ENCODE peak calls at places on chromosomes 16 and 17, in six cellular contexts. L is right atrium auricular region, C is BE2C, M is AG10803, Y is fibroblast of pulmonary artery, P is H9. U is an unnamed sample.
A peak's percentile ranks its signal among the peaks of the same experiment; 100 is the strongest.

GRCh38 chr17:32515677-32516383 is 29.0 kb downstream of the CDK5R1 start:
- DNase-seq in L (no peak), C (no peak), M (no peak), Y (no peak), P (no peak), U (no peak)

GRCh38 chr17:8163978-8164814 is 1.4 kb upstream of the VAMP2 start:
- DNase-seq in L (peak; percentile 91), C (no peak), M (peak; percentile 65), Y (peak; percentile 55), P (peak; percentile 72), U (no peak)

GRCh38 chr17:41800601-41801373 is 11.0 kb downstream of the P3H4 start:
- DNase-seq in L (no peak), C (no peak), M (peak; percentile 65), Y (peak; percentile 44), P (peak; percentile 100), U (no peak)

GRCh38 chr17:30996481-30996880 is 25.6 kb downstream of the RNF135 start:
- DNase-seq in L (no peak), C (no peak), M (no peak), Y (no peak), P (no peak), U (no peak)

GRCh38 chr17:80991645-80992076 is at the start of gene CHMP6:
- DNase-seq in L (no peak), C (peak; percentile 79), M (peak; percentile 78), Y (peak; percentile 79), P (peak; percentile 77), U (peak; percentile 66)

GRCh38 chr17:34673995-34674900 is 94.9 kb downstream of the TMEM132E start:
- DNase-seq in L (peak; percentile 23), C (no peak), M (no peak), Y (no peak), P (no peak), U (no peak)

GRCh38 chr16:9695152-9695551 is 487.1 kb downstream of the GRIN2A start:
- DNase-seq in L (no peak), C (no peak), M (no peak), Y (no peak), P (no peak), U (no peak)

GRCh38 chr17:13024033-13024432 is 6.2 kb upstream of the ELAC2 start:
- DNase-seq in L (no peak), C (no peak), M (no peak), Y (no peak), P (no peak), U (no peak)

GRCh38 chr16:65490296-65490695 is 368.4 kb upstream of the CDH11 start:
- DNase-seq in L (no peak), C (no peak), M (no peak), Y (no peak), P (no peak), U (no peak)

GRCh38 chr17:83136931-83137330 is 57.5 kb downstream of the METRNL start:
- DNase-seq in L (no peak), C (no peak), M (no peak), Y (no peak), P (peak; percentile 25), U (no peak)

GRCh38 chr16:83969771-83970429 is 1.9 kb downstream of the NECAB2 start:
- DNase-seq in L (no peak), C (no peak), M (no peak), Y (no peak), P (no peak), U (no peak)

GRCh38 chr17:17682293-17682736 is 1.1 kb downstream of the RAI1 start:
- DNase-seq in L (no peak), C (peak; percentile 26), M (peak; percentile 50), Y (no peak), P (no peak), U (peak; percentile 29)

GRCh38 chr17:16873654-16874035 is 98.3 kb downstream of the TNFRSF13B start:
- DNase-seq in L (no peak), C (no peak), M (no peak), Y (no peak), P (peak; percentile 26), U (no peak)

GRCh38 chr17:22304667-22305303 is 612.5 kb downstream of the KCNJ18 start:
- DNase-seq in L (no peak), C (no peak), M (no peak), Y (no peak), P (no peak), U (no peak)

GRCh38 chr16:87692756-87693155 is 73.0 kb downstream of the KLHDC4 start:
- DNase-seq in L (no peak), C (no peak), M (no peak), Y (no peak), P (no peak), U (no peak)

GRCh38 chr16:8949536-8950418 is 13.9 kb downstream of the USP7 start:
- DNase-seq in L (no peak), C (no peak), M (no peak), Y (no peak), P (no peak), U (no peak)

GRCh38 chr17:80096531-80097306 is 4.7 kb upstream of the GAA start:
- DNase-seq in L (no peak), C (peak; percentile 46), M (no peak), Y (no peak), P (no peak), U (no peak)

GRCh38 chr16:85296859-85297698 is 184.8 kb upstream of the CIBAR2 start:
- DNase-seq in L (no peak), C (peak; percentile 58), M (peak; percentile 29), Y (peak; percentile 22), P (peak; percentile 67), U (peak; percentile 57)

GRCh38 chr17:51224615-51225262 is 35.1 kb downstream of the MBTD1 start:
- DNase-seq in L (no peak), C (no peak), M (no peak), Y (no peak), P (no peak), U (no peak)

GRCh38 chr17:37824534-37825485 is 80.0 kb upstream of the HNF1B start:
- DNase-seq in L (no peak), C (no peak), M (peak; percentile 81), Y (peak; percentile 75), P (peak; percentile 84), U (no peak)

GRCh38 chr17:81049372-81049911 is 14.5 kb downstream of the BAIAP2 start:
- DNase-seq in L (no peak), C (no peak), M (no peak), Y (no peak), P (no peak), U (no peak)

GRCh38 chr17:76557368-76558209 is 17.7 kb downstream of the PRCD start:
- DNase-seq in L (peak; percentile 96), C (peak; percentile 98), M (peak; percentile 95), Y (peak; percentile 98), P (peak; percentile 99), U (peak; percentile 98)

DNA sequence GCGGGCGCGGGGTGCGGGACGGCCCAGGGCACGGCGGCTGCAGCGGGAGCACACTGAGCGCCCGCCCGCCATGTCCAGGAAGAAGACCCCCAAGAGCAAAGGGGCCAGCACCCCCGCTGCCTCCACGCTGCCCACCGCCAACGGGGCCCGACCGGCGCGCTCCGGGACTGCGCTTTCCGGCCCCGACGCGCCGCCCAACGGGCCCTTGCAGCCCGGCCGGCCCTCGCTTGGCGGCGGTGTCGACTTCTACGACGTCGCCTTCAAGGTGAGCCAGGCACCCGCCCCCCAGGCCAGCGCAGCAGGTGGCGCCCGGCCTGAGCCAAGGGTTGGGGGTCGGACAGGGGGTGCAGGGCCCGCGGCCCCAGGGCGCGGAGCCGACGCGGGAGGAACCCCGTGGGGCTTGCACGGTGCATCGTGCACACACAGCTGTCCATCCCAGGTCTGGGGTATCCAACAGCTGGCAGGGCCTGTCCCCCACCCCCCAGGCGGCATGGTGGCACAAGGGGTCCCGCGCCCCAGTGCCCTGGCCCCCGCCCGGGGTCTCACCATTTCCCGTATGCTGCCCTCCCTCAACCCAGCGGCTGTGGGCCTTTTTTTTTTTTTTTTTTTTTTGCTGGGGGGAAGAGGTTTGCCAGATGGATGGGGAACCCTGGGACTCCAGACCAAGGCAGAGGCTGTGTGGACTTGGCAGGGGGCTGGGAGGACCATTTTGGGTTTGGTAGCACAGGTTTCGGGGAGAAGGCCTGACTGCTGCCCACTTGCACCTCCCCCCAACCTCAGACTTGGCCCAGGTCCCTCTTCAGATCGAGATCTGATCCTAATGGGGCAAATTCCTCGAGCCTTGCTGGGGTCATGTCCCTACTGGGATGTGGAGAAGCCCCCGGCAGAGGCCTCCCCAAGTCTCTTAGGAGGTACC is 547 bp downstream of the RAB26 start:
- DNase-seq in L (no peak), C (no peak), M (no peak), Y (no peak), P (peak; percentile 52), U (no peak)
- TF ChIP-seq CTCF in L (no peak), C (no peak), M (no peak), Y (no peak), P (no peak), U (peak; percentile 31)

GRCh38 chr17:79003661-79004411 is 5.7 kb downstream of the CANT1 start:
- DNase-seq in L (no peak), C (no peak), M (no peak), Y (no peak), P (no peak), U (no peak)

GRCh38 chr17:79005063-79005861 is 4.3 kb downstream of the CANT1 start:
- DNase-seq in L (no peak), C (no peak), M (no peak), Y (no peak), P (no peak), U (no peak)

GRCh38 chr17:79001190-79002020 is 8.2 kb downstream of the CANT1 start:
- DNase-seq in L (no peak), C (no peak), M (no peak), Y (no peak), P (no peak), U (no peak)

GRCh38 chr17:79002291-79002690 is 7.3 kb downstream of the CANT1 start:
- DNase-seq in L (no peak), C (no peak), M (no peak), Y (no peak), P (no peak), U (no peak)

GRCh38 chr17:79002796-79003593 is 6.6 kb downstream of the CANT1 start:
- DNase-seq in L (no peak), C (no peak), M (no peak), Y (no peak), P (no peak), U (no peak)
- TF ChIP-seq CTCF in L (no peak), C (no peak), M (no peak), Y (no peak), P (no peak), U (no peak)

DNA sequence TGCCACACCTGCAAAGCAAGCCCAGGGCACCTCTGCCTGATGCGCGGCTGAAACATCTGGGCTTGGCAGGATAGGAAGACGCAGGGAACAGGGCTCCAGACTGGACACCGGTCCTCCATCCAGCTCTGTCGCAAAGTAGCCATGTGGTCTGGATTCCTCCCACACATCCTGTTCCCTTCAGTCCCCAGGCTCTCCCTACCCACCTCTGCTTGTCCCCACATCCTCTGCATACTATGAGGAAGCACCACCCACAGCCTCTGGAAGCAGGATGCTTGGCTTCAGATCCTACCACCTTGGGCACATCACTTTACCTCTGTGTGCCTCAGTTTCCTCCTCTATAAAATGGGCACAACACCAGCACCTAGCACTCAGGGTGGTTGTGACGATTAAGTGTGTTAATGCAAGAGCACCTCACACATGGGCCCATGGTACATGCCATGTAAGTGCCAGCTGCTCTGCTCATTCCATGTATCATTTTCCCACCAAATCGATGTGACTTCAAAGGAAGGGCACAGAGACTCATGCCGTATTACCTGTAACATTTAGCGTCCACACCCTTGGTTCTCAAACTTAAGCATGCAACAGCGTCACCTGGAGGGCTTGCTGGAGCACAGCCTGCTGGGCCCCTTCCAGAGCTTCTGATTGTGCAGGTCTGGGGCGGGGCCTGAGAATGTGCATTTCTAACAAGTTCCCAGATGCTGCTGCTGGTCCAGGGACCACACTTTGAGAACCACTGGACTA is 138.6 kb upstream of the SDK2 start:
- DNase-seq in L (no peak), C (no peak), M (no peak), Y (no peak), P (peak; percentile 80), U (no peak)
- TF ChIP-seq CTCF in L (no peak), C (peak; percentile 25), M (no peak), Y (no peak), P (peak; percentile 77), U (peak; percentile 15)

GRCh38 chr17:43385046-43385831 is 13.6 kb upstream of the ARL4D start:
- DNase-seq in L (no peak), C (no peak), M (no peak), Y (no peak), P (no peak), U (no peak)
- TF ChIP-seq CTCF in L (no peak), C (no peak), M (no peak), Y (no peak), P (no peak), U (no peak)

U was measured in neural crest cell.